ENCODE peak calls at places on chromosome 21, in four cellular contexts. H is IMR-90, U is H1, S is K562. O is an unnamed sample.

GRCh38 chr21:43611598-43612369 is 47.5 kb downstream of the HSF2BP start:
- DNase-seq in H (peak; percentile 95), U (peak; percentile 19), S (peak; percentile 76), O (no peak)

GRCh38 chr21:45257673-45258341 is 29.9 kb downstream of the POFUT2 start:
- DNase-seq in H (no peak), U (no peak), S (no peak), O (no peak)

GRCh38 chr21:38380391-38381137 is 117.7 kb downstream of the ERG start:
- DNase-seq in H (peak; percentile 8), U (no peak), S (no peak), O (no peak)

GRCh38 chr21:27700974-27701614 is 734.2 kb upstream of the ADAMTS5 start:
- DNase-seq in H (peak; percentile 88), U (peak; percentile 49), S (peak; percentile 34), O (no peak)

GRCh38 chr21:25911730-25912401 is 177.1 kb downstream of the GABPA start:
- DNase-seq in H (no peak), U (no peak), S (no peak), O (no peak)

GRCh38 chr21:43195131-43196021 is 26.6 kb downstream of the CRYAA start:
- DNase-seq in H (no peak), U (no peak), S (no peak), O (no peak)

GRCh38 chr21:45724345-45724961 is 80.9 kb downstream of the PCBP3 start:
- DNase-seq in H (no peak), U (no peak), S (no peak), O (no peak)

GRCh38 chr21:45640888-45641479 is 2.5 kb upstream of the PCBP3 start:
- DNase-seq in H (peak; percentile 18), U (no peak), S (no peak), O (peak; percentile 56)

GRCh38 chr21:38797470-38797869 is 8.3 kb upstream of the ETS2 start:
- DNase-seq in H (no peak), U (no peak), S (peak; percentile 89), O (no peak)

GRCh38 chr21:44020551-44020950 is 8.4 kb downstream of the TRAPPC10 start:
- DNase-seq in H (no peak), U (no peak), S (no peak), O (no peak)

GRCh38 chr21:43881283-43881682 is 16.3 kb downstream of the AGPAT3 start:
- DNase-seq in H (no peak), U (no peak), S (no peak), O (no peak)

GRCh38 chr21:45388611-45389296 is 16.2 kb upstream of the COL18A1 start:
- DNase-seq in H (no peak), U (no peak), S (no peak), O (no peak)

GRCh38 chr21:45551316-45551715 is 9.1 kb upstream of the SLC19A1 start:
- DNase-seq in H (peak; percentile 91), U (no peak), S (no peak), O (peak; percentile 35)

GRCh38 chr21:26965567-26966359 is 1.1 kb downstream of the ADAMTS5 start:
- DNase-seq in H (peak; percentile 12), U (no peak), S (no peak), O (no peak)

GRCh38 chr21:32094792-32095191 is 184.1 kb downstream of the MIS18A start:
- DNase-seq in H (peak; percentile 46), U (no peak), S (no peak), O (no peak)

GRCh38 chr21:35864039-35864438 is 196.3 kb downstream of the SETD4 start:
- DNase-seq in H (no peak), U (no peak), S (no peak), O (no peak)

GRCh38 chr21:45427331-45428271 is 22.6 kb downstream of the COL18A1 start:
- DNase-seq in H (peak; percentile 98), U (peak; percentile 67), S (peak; percentile 80), O (no peak)

GRCh38 chr21:42474043-42474831 is 21.8 kb downstream of the RSPH1 start:
- DNase-seq in H (no peak), U (no peak), S (no peak), O (no peak)

GRCh38 chr21:45747802-45748445 is 104.4 kb downstream of the PCBP3 start:
- DNase-seq in H (peak; percentile 51), U (no peak), S (no peak), O (no peak)

GRCh38 chr21:44306926-44307687 is 7.3 kb downstream of the PFKL start:
- DNase-seq in H (peak; percentile 18), U (no peak), S (no peak), O (no peak)

GRCh38 chr21:16134134-16134533 is 404.4 kb downstream of the USP25 start:
- DNase-seq in H (no peak), U (no peak), S (no peak), O (no peak)

GRCh38 chr21:25903599-25903998 is 168.8 kb downstream of the GABPA start:
- DNase-seq in H (no peak), U (no peak), S (no peak), O (peak; percentile 33)

GRCh38 chr21:35635261-35635660 is 425.1 kb downstream of the SETD4 start:
- DNase-seq in H (peak; percentile 94), U (no peak), S (no peak), O (no peak)

GRCh38 chr21:28851645-28852044 is 141.0 kb downstream of the LTN1 start:
- DNase-seq in H (no peak), U (no peak), S (no peak), O (no peak)

GRCh38 chr21:17343055-17343454 is 169.8 kb upstream of the CXADR start:
- DNase-seq in H (peak; percentile 13), U (no peak), S (peak; percentile 8), O (no peak)

GRCh38 chr21:45319461-45320211 is 31.9 kb upstream of the POFUT2 start:
- DNase-seq in H (peak; percentile 77), U (no peak), S (no peak), O (no peak)

GRCh38 chr21:45430521-45431501 is 25.8 kb downstream of the COL18A1 start:
- DNase-seq in H (peak; percentile 65), U (peak; percentile 31), S (peak; percentile 55), O (no peak)

GRCh38 chr21:14116080-14116481 is 94.7 kb downstream of the LIPI start:
- DNase-seq in H (no peak), U (no peak), S (no peak), O (peak; percentile 63)
- H3K4me3 ChIP-seq in H (no peak overlapping the region), U (no peak overlapping the region), S (no peak overlapping the region), O (no peak overlapping the region)

GRCh38 chr21:30710499-30710898 is 8.1 kb downstream of the KRTAP21-3 start:
- DNase-seq in H (no peak), U (no peak), S (no peak), O (no peak)
- TF ChIP-seq CHD1 in H (no peak), U (no peak), S (no peak), O (no peak)

GRCh38 chr21:34202553-34203332 is 129.4 kb downstream of the MRPS6 start:
- DNase-seq in H (no peak), U (no peak), S (no peak), O (no peak)
- H3K4me3 ChIP-seq in H (no peak overlapping the region), U (peak overlapping the region; percentile 58), S (no peak overlapping the region), O (no peak overlapping the region)

GRCh38 chr21:41425954-41426655 is at the start of gene MX1:
- DNase-seq in H (peak; percentile 10), U (no peak), S (no peak), O (peak; percentile 61)
- TF ChIP-seq CHD1 in H (no peak), U (no peak), S (no peak), O (peak; percentile 55)

DNA sequence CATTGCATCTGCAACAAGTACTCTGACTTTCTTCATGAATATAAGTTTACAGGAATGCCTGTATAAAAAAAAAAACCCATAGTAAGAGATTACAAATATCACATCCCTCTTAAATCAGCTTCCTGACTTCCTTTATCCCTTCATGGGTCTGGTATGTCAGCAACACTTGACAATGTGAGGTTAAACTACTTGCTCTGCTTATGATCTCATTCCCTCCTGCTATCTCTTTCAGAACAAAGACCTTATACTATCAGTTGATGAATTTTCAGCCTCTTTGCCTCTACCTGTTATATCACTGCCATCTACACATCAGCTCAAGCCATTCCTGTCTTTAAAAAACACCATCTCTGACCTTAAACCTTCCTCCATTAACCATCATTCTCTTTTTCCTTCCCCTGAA is 130.9 kb upstream of the SAMSN1 start:
- DNase-seq in H (no peak), U (no peak), S (no peak), O (no peak)
- H3K4me3 ChIP-seq in H (no peak overlapping the region), U (no peak overlapping the region), S (no peak overlapping the region), O (no peak overlapping the region)

DNA sequence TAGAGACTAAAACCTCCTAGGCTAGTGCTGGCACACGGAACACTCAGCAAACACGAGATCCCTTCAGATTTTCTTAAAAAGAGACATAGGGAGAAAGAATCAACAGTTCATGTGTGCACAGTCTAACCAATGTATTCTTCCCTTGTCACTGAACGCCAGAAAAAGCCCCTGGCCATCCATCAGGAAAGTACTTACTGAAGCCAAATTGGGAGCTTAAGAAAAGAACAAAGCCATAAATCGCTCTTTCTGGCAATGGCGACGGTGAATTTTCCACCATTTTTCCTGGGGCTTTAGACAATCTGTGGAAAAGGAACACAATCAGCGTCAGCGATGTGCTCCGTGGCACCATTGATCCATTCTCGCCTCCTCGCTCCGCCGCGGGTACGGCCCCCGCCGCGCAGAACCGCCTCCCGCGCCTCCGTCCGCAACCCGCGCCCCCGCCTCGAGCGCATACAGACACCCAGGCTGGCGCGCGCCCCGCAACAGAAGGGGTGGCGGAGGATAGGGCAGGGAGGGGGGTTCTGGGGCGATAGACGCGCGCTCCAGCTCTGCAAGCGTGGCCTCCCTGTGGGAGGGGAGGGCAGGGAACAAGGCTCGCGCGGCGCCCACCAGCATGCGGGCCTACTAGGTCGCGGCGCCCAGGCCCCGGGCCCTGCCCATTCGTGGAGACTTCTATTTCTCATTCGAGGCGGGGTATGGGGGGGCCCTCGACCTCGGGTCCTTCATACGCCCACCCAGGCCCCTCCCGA is 458 bp downstream of the PIGP start:
- DNase-seq in H (peak; percentile 89), U (no peak), S (peak; percentile 76), O (no peak)
- TF ChIP-seq CHD1 in H (peak; percentile 78), U (no peak), S (no peak), O (no peak)